ENCODE peak calls at places on chromosomes 7 and 10, in eight cellular contexts. U is heart right ventricle, M is breast epithelium, A is heart left ventricle, T is hepatocyte, J is lung, X is mucosa of descending colon, N is astrocyte. S is an unnamed sample.

GRCh38 chr7:154416714-154417113 is 364.5 kb downstream of the DPP6 start:
- DNase-seq in X (no peak), A (no peak), U (no peak), M (no peak), T (no peak), J (no peak), N (no peak), S (no peak)

GRCh38 chr7:112079671-112080070 is 126.5 kb downstream of the DOCK4 start:
- DNase-seq in X (no peak), M (no peak), A (no peak), N (no peak), J (no peak), U (no peak), T (no peak), S (no peak)

GRCh38 chr10:80921032-80921431 is 383.3 kb downstream of the SH2D4B start:
- DNase-seq in N (no peak), T (no peak), J (no peak), U (no peak), M (no peak), A (no peak), X (no peak), S (no peak)

GRCh38 chr10:21823617-21824016 is 179.9 kb downstream of the DNAJC1 start:
- DNase-seq in M (no peak), N (no peak), T (no peak), A (no peak), U (no peak), J (no peak), X (no peak), S (no peak)

GRCh38 chr10:5648494-5649457 is 17.6 kb downstream of the ASB13 start:
- DNase-seq in X (no peak), N (no peak), U (no peak), A (no peak), M (no peak), J (no peak), T (no peak), S (no peak)

GRCh38 chr7:32223071-32223650 is 153.0 kb upstream of the PDE1C start:
- DNase-seq in N (no peak), X (no peak), T (no peak), A (no peak), J (no peak), M (no peak), U (no peak), S (no peak)

GRCh38 chr7:37666026-37666780 is 17.4 kb upstream of the GPR141 start:
- DNase-seq in J (no peak), T (peak; percentile 29), A (no peak), U (no peak), N (no peak), M (no peak), X (no peak), S (no peak)

GRCh38 chr10:63670291-63670898 is 149.2 kb downstream of the REEP3 start:
- DNase-seq in T (no peak), X (no peak), N (peak; percentile 31), A (peak; percentile 69), U (no peak), M (no peak), J (no peak), S (no peak)

GRCh38 chr7:151992375-151992774 is 33.1 kb upstream of the GALNT11 start:
- DNase-seq in A (peak; percentile 38), T (peak; percentile 67), J (peak; percentile 48), X (peak; percentile 56), M (peak; percentile 24), U (peak; percentile 60), N (no peak), S (peak; percentile 36)

GRCh38 chr7:68441610-68442009 is 1156.7 kb upstream of the AUTS2 start:
- DNase-seq in X (no peak), U (no peak), A (no peak), T (no peak), M (no peak), J (no peak), N (no peak), S (no peak)

GRCh38 chr7:20164420-20165145 is 52.6 kb downstream of the MACC1 start:
- DNase-seq in T (no peak), A (no peak), M (no peak), U (no peak), N (peak; percentile 84), X (no peak), J (no peak), S (no peak)

GRCh38 chr10:27759483-27760281 is 14.1 kb upstream of the MKX start:
- DNase-seq in A (no peak), T (no peak), X (no peak), N (no peak), U (no peak), J (no peak), M (no peak), S (no peak)

GRCh38 chr10:99532687-99533495 is at the start of gene NKX2-3:
- DNase-seq in U (peak; percentile 53), N (no peak), X (peak; percentile 91), M (no peak), J (peak; percentile 38), A (no peak), T (peak; percentile 63), S (no peak)

GRCh38 chr10:86265236-86265876 is 101.2 kb downstream of the GRID1 start:
- DNase-seq in A (no peak), X (no peak), N (no peak), M (no peak), U (no peak), T (no peak), J (no peak), S (no peak)

GRCh38 chr10:98267069-98267893 is 713 bp downstream of the LOXL4 start:
- DNase-seq in X (no peak), A (no peak), M (no peak), N (no peak), U (no peak), T (no peak), J (no peak), S (no peak)
- H3K9me3 ChIP-seq in X (no peaks in the 10 kb centered on the region), A (no peaks in the 10 kb centered on the region), M (no peaks in the 10 kb centered on the region), N (no peaks in the 10 kb centered on the region), U (no peaks in the 10 kb centered on the region), T (no peaks in the 10 kb centered on the region), J (no peaks in the 10 kb centered on the region), S (no peaks in the 10 kb centered on the region)

GRCh38 chr10:42598249-42598873 is 40.0 kb downstream of the ZNF33B start:
- DNase-seq in X (no peak), U (no peak), A (no peak), T (no peak), M (no peak), J (no peak), N (no peak), S (no peak)

GRCh38 chr10:42593284-42593683 is 45.1 kb downstream of the ZNF33B start:
- DNase-seq in N (peak; percentile 10), U (no peak), A (no peak), T (no peak), J (no peak), M (no peak), X (no peak), S (no peak)

GRCh38 chr10:42596196-42596595 is 42.2 kb downstream of the ZNF33B start:
- DNase-seq in M (no peak), X (no peak), A (no peak), U (no peak), N (no peak), J (no peak), T (no peak), S (no peak)

GRCh38 chr10:42594246-42594650 is 44.1 kb downstream of the ZNF33B start:
- DNase-seq in N (peak; percentile 39), T (no peak), A (no peak), U (no peak), J (no peak), M (no peak), X (no peak), S (no peak)
- H3K9me3 ChIP-seq in N (peaks cover 37% of the 10 kb centered on the region), T (peaks cover 57% of the 10 kb centered on the region), A (peaks cover 26% of the 10 kb centered on the region), U (no peaks in the 10 kb centered on the region), J (peaks cover 10% of the 10 kb centered on the region), M (peaks cover 53% of the 10 kb centered on the region), X (peaks cover 61% of the 10 kb centered on the region), S (peaks cover 78% of the 10 kb centered on the region)

DNA sequence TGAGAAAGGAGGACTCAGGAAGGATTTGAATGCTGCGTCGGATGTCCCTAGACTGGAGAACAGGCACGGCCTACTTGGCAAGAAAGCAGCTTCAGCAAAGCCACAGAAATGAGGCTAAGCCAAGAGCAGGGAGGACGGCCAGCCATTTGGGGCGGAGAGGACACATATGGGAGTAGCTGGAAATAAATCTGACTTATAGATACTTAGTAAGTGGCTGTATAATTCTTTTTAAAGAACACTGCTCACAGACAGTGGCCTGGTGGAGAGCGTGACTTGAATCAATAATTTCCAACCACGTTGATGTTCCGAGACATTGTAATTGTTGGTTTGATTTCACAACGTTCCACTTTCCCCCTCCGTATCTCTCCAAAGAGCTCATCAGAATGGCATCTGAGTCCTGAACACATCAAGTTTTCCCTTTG is 67.7 kb upstream of the JCAD start:
- DNase-seq in M (no peak), N (peak; percentile 12), T (peak; percentile 23), X (no peak), J (no peak), A (peak; percentile 9), U (no peak), S (no peak)
- H3K9me3 ChIP-seq in M (no peaks in the 10 kb centered on the region), N (no peaks in the 10 kb centered on the region), T (no peaks in the 10 kb centered on the region), X (no peaks in the 10 kb centered on the region), J (no peaks in the 10 kb centered on the region), A (no peaks in the 10 kb centered on the region), U (no peaks in the 10 kb centered on the region), S (no peaks in the 10 kb centered on the region)

DNA sequence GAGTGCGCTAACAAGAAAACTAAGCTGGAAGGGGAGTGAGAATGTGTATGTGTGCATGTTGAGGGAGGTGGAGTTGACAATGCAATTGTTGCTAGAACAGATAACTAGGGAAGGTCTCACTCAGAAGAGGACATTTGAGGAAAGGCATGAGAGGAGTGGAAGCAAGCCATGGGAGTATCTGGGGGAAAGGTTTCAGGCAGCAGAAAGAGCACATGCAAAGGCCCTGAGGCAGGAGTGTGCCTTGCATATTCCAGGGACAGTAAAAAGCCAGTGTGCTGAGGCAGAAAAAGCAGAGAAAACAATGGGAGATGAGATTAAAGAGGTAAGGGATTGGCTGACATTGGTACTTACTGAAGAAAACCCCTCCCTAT is 149.6 kb upstream of the ADO start:
- DNase-seq in U (no peak), A (no peak), T (no peak), N (no peak), X (no peak), M (no peak), J (no peak), S (no peak)
- H3K9me3 ChIP-seq in U (no peaks in the 10 kb centered on the region), A (no peaks in the 10 kb centered on the region), T (no peaks in the 10 kb centered on the region), N (no peaks in the 10 kb centered on the region), X (no peaks in the 10 kb centered on the region), M (no peaks in the 10 kb centered on the region), J (peaks cover 5% of the 10 kb centered on the region), S (no peaks in the 10 kb centered on the region)

S was measured in Panc1.